ENCODE peak calls at places on chromosomes 11 and 22, in four cellular contexts. L, P, X and B are unnamed samples.

GRCh38 chr22:11616811-11617210 is 3911.2 kb upstream of the OR11H1 start:
- DNase-seq in L (no peak), P (no peak), X (no peak), B (no peak)

GRCh38 chr22:49771266-49772065 is 56.2 kb downstream of the BRD1 start:
- DNase-seq in L (no peak), P (no peak), X (no peak), B (no peak)

GRCh38 chr22:31556627-31557203 is 60.4 kb downstream of the SFI1 start:
- DNase-seq in L (peak), P (peak), X (no peak), B (peak)

GRCh38 chr11:59273008-59273841 is 60.5 kb upstream of the MPEG1 start:
- DNase-seq in L (no peak), P (no peak), X (no peak), B (no peak)

GRCh38 chr11:128336203-128336602 is 251.2 kb downstream of the ETS1 start:
- DNase-seq in L (no peak), P (peak), X (no peak), B (peak)

GRCh38 chr11:64224891-64225607 is 937 bp downstream of the TRPT1 start:
- DNase-seq in L (peak), P (no peak), X (no peak), B (no peak)

GRCh38 chr11:19679952-19680823 is 32.4 kb upstream of the NAV2 start:
- DNase-seq in L (no peak), P (no peak), X (peak), B (peak)

GRCh38 chr11:37286890-37287289 is 688.9 kb upstream of the RAG2 start:
- DNase-seq in L (no peak), P (no peak), X (no peak), B (no peak)

GRCh38 chr11:126415669-126416420 is 60.4 kb downstream of the ST3GAL4 start:
- DNase-seq in L (no peak), P (no peak), X (no peak), B (no peak)

GRCh38 chr11:17631702-17632365 is 84.8 kb downstream of the OTOG start:
- DNase-seq in L (no peak), P (no peak), X (no peak), B (no peak)

GRCh38 chr11:125170001-125170405 is 5.5 kb downstream of the PKNOX2 start:
- DNase-seq in L (no peak), P (no peak), X (no peak), B (no peak)

GRCh38 chr11:125171974-125172373 is 7.4 kb downstream of the PKNOX2 start:
- DNase-seq in L (no peak), P (no peak), X (no peak), B (no peak)

GRCh38 chr11:125167954-125168821 is 3.6 kb downstream of the PKNOX2 start:
- DNase-seq in L (no peak), P (no peak), X (no peak), B (no peak)

GRCh38 chr11:125168875-125169537 is 4.5 kb downstream of the PKNOX2 start:
- DNase-seq in L (no peak), P (no peak), X (no peak), B (no peak)

DNA sequence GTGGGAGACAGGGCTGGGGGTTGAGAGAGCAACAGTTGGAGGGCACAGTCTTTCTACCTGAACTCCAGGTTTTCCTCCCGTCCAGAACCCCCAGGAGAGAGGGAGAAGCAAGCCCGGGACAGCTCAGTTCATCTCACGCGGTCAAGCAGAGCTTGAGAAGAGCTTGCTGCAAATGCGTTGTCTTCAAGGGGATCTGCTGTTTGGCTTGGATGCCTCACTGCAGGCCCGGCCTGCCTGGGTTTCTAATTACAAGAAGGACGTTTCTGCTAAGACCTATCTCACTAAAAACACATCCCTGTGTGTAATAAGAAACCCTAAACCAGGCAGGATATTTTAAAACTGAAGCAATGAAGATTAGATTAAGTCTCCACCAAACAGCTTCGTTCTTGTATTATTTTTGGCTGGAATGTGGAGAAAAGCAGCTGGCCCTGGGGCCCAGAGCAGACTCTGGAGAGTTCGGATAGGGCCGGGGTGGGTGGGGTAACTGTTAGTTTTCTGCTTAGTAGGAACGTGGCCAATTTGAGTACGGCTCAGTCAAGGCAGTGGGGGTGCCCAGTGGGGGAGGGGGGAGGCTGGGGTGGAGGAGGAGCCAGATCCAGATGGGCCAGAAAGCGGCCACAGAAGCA is 6.0 kb downstream of the PKNOX2 start:
- DNase-seq in L (peak), P (no peak), X (no peak), B (no peak)
- TF ChIP-seq PHF8 in L (no peak), P (no peak), X (no peak), B (no peak)

DNA sequence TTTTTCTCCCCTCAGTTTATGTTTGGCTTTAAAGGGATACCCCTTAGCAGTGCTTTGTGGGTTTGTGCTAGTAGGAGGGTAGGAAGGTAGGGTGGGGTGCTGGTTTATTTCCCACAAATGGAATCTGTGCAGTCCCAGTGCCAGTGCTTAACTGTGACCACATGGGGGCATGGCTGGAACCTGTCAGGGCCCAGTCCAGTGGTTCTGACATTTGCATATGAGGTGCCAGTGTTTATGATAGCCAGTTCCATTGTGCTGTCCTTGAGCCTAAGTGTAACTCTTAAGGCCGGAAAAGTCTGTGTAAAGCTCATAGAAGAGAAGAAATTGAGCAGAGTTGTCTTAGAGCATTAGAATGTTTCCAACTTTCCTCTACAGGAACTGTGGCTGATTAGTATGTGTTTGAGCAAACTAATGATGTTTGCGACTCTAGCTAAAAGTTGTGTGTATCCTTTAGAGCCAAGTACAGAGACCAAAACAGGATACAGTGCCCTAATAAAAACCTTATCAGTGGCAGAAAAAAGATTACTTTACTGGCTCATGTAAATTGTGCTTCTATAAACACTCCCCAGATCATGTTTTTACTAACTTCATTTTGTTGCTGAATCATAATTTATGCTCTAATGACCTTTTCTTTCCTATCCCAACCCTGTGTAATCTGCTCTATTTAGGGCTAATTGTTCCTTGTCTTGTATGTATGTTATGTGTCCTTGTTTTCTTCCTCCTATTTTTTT is 38.1 kb downstream of the DIXDC1 start:
- DNase-seq in L (no peak), P (no peak), X (no peak), B (peak)
- TF ChIP-seq PHF8 in L (no peak), P (no peak), X (no peak), B (no peak)

DNA sequence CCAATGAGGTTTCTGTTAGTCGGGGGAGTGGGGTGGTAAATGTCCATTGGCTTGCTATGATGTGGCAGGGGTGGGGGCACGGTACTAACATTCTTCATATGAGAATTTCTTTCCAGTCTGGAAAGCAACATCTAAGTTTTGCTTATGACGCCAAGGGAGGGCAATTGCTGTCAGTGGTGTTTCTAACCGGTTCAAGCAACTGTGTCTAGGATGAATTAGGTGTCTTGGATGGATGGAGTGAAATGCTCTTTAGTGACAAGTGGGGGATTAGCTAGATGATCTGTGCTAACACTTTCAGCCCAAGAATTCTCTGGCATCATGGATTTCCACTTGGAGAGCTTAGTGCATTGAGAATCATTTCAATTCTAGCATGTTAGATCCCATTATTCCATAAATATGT is 262.6 kb upstream of the SORL1-AS1 start:
- DNase-seq in L (no peak), P (no peak), X (no peak), B (no peak)
- TF ChIP-seq PHF8 in L (no peak), P (no peak), X (no peak), B (no peak)

GRCh38 chr11:43870981-43871550 is 9.6 kb upstream of the ALKBH3 start:
- DNase-seq in L (no peak), P (no peak), X (no peak), B (no peak)
- TF ChIP-seq PHF8 in L (no peak), P (no peak), X (no peak), B (no peak)

DNA sequence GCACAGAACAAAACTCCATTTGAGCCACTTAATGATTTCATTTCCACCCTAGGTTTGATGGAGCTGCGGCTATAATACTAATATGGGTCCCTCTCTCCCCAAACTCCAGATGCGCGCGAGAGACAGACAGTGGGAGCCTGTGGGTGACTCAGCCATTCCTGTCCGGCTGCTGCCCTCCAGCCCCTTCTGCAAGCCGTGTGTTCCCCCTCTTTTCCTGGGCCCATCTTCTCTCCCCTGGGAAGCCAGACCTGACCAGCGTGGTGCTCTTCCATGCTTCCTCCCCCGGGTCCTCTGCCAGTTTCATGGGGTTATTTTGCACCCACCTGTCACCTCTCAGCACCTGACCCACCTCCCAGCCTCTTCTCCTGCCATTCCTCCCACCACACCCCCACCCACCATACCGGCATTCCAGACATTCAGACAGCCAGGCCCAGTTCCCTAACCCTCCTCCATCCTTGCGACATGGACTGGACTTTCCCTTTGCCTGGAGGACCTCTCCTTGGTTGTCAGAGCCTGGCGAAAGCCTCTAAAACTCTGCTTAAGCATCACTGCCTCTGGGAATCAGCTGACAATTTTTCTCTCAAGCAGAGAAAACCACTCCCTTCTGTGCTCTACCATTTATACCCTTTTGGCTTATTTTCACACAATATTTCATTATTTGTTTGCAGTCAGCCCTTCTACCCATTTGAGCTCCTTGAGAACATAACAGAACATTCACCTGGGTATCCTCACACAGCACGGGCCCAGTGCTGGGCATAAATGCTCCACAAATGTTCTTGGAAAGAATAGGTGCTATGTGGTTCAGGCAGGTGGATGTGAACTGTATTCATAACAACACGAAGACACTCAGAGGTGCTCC is 10.7 kb downstream of the SPATA19 start:
- DNase-seq in L (no peak), P (no peak), X (no peak), B (no peak)
- TF ChIP-seq PHF8 in L (no peak), P (no peak), X (no peak), B (no peak)

DNA sequence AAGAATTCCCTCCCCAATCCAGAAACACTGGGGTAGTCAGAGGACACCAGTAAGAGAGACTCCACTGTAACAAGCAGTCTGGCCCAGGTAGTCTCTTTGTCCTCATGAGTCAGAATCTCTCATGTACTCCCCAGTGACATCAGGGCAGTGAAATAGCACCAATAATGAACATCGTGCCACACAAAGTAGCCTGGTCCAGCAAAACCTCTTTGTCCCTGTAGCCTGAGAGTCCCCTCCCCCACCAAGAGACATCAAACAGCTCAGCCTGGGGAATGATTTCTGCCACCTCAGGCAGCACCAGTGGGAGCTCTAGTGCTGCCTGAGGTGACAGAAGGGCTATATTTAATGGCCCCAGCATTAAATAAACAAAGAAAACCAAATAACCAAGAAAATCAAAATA is 88.1 kb downstream of the SBF2 start:
- DNase-seq in L (no peak), P (no peak), X (no peak), B (no peak)
- TF ChIP-seq PHF8 in L (no peak), P (no peak), X (no peak), B (no peak)

GRCh38 chr11:469684-470667 is 19.9 kb downstream of the PTDSS2 start:
- DNase-seq in L (no peak), P (peak), X (no peak), B (peak)
- TF ChIP-seq PHF8 in L (no peak), P (no peak), X (no peak), B (no peak)

DNA sequence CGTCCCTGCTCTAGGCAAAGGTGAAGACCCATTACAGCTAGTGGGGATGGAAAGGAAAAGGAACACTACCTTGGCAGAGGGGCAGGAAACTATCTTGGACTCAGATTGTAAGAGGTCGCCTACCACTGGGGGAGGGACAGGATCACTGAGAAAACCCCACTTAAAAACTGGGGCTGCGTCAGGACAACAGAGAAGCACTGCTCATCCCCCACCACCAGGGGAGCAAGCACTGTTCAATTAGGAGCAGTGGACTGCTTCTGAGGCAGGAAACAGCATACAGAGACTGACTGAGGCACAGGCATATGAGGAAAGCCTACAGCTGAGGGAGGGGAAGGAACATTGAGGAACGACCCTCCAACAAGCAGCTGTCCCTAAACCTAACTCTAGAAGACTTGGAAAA is 20.8 kb upstream of the DLAT start:
- DNase-seq in L (peak), P (peak), X (no peak), B (peak)
- TF ChIP-seq PHF8 in L (no peak), P (no peak), X (no peak), B (no peak)